ENCODE peak calls at places on chromosomes 5 and 9, in four cellular contexts. Q is Peyer's patch, P is MM.1S, U is heart right ventricle. J is an unnamed sample. For H3K4me1, the result is how much of the 10 kb centered on the place peaks cover.

GRCh38 chr9:122580360-122580759 is 2.8 kb downstream of the OR1L8 start:
- DNase-seq in U (no peak), P (no peak), Q (no peak), J (no peak)

GRCh38 chr5:89399553-89399952 is 516.6 kb upstream of the MEF2C start:
- DNase-seq in Q (no peak), P (no peak), U (no peak), J (no peak)

GRCh38 chr5:64273276-64273675 is 107.6 kb downstream of the RNF180 start:
- DNase-seq in U (no peak), Q (no peak), P (no peak), J (no peak)

GRCh38 chr9:129497064-129497836 is 123.7 kb downstream of the C9orf50 start:
- DNase-seq in Q (no peak), U (peak), P (no peak), J (no peak)

GRCh38 chr9:132537352-132537751 is 45.1 kb upstream of the BARHL1 start:
- DNase-seq in U (no peak), P (no peak), Q (no peak), J (no peak)

GRCh38 chr5:179370490-179371122 is 25.3 kb upstream of the ADAMTS2 start:
- DNase-seq in P (no peak), Q (no peak), U (no peak), J (no peak)

GRCh38 chr5:158943057-158943456 is 156.7 kb downstream of the EBF1 start:
- DNase-seq in U (peak), P (no peak), Q (no peak), J (no peak)

GRCh38 chr9:99349870-99350269 is 127.8 kb downstream of the SEC61B start:
- DNase-seq in P (no peak), Q (no peak), U (no peak), J (no peak)

GRCh38 chr9:130884542-130885421 is 11.8 kb downstream of the QRFP start:
- DNase-seq in Q (no peak), U (no peak), P (no peak), J (no peak)

GRCh38 chr9:96858018-96858573 is 3.8 kb upstream of the ZNF782 start:
- DNase-seq in P (no peak), U (no peak), Q (no peak), J (no peak)

GRCh38 chr5:65861830-65862241 is 64.5 kb upstream of the ERBIN start:
- DNase-seq in Q (no peak), U (no peak), P (no peak), J (no peak)

GRCh38 chr9:6907772-6908381 is 150.1 kb downstream of the KDM4C start:
- DNase-seq in P (no peak), Q (no peak), U (no peak), J (no peak)

GRCh38 chr9:85536076-85536475 is 205.7 kb downstream of the AGTPBP1 start:
- DNase-seq in U (peak), P (no peak), Q (no peak), J (no peak)

GRCh38 chr5:136155769-136156168 is 23.1 kb downstream of the SMAD5 start:
- DNase-seq in P (no peak), U (no peak), Q (no peak), J (no peak)

GRCh38 chr5:93886917-93887361 is 145.5 kb upstream of the POU5F2 start:
- DNase-seq in Q (no peak), P (peak), U (no peak), J (peak)

GRCh38 chr5:163498886-163499285 is 6.5 kb upstream of the MAT2B start:
- DNase-seq in P (no peak), U (no peak), Q (no peak), J (no peak)

GRCh38 chr9:77018058-77019009 is 1.1 kb upstream of the FOXB2 start:
- DNase-seq in U (no peak), P (no peak), Q (no peak), J (no peak)

GRCh38 chr5:171419663-171420428 is 399 bp downstream of the FGF18 start:
- DNase-seq in U (no peak), P (peak), Q (peak), J (peak)

GRCh38 chr5:24644757-24645156 is at the start of gene CDH10:
- DNase-seq in P (no peak), Q (no peak), U (no peak), J (no peak)
- H3K4me3 ChIP-seq in P (no peak), Q (no peak), U (peak), J (no peak)

GRCh38 chr9:71854811-71855210 is 56.2 kb downstream of the ABHD17B start:
- DNase-seq in P (no peak), U (no peak), Q (no peak), J (no peak)

GRCh38 chr9:71859939-71860338 is 51.1 kb downstream of the ABHD17B start:
- DNase-seq in Q (no peak), U (no peak), P (no peak), J (no peak)

GRCh38 chr9:71858102-71858798 is 52.7 kb downstream of the ABHD17B start:
- DNase-seq in P (no peak), U (no peak), Q (no peak), J (no peak)

GRCh38 chr9:71858812-71859211 is 52.2 kb downstream of the ABHD17B start:
- DNase-seq in U (no peak), P (peak), Q (no peak), J (no peak)

GRCh38 chr9:71857159-71857558 is 53.8 kb downstream of the ABHD17B start:
- DNase-seq in Q (no peak), P (peak), U (no peak), J (no peak)
- H3K27ac ChIP-seq in Q (no peak), P (no peak), U (no peak), J (no peak)

GRCh38 chr5:133052317-133053175 is 733 bp downstream of the HSPA4 start:
- DNase-seq in P (peak), Q (peak), U (peak), J (peak)
- H3K4me1 ChIP-seq in P (under half), Q (under half), U (half or more), J (under half)

DNA sequence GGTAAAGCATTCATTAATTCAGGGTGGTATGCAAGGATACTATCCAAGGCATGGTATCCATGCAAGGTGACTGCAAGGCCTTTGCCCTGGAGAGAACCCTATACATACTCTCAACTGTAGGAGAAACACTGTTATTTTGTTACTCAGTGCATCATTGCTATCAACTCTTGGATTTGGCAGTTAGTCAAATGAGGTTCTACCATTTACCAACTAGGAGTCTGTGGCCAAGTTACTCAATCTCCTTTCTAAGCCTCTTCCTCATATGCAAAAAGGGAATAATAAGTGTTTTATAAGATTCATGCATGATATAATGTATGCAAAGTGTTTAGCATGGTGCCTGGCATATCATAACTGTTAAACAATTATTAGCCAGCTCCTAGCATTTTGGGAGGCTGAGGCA is 4.0 kb downstream of the PCDHGC3 start:
- DNase-seq in Q (no peak), P (no peak), U (no peak), J (no peak)
- H3K4me3 ChIP-seq in Q (no peak), P (no peak), U (peak), J (no peak)

GRCh38 chr5:167999182-167999581 is 292.3 kb upstream of the WWC1 start:
- DNase-seq in P (no peak), Q (no peak), U (no peak), J (no peak)

GRCh38 chr5:168002116-168002515 is 289.3 kb upstream of the WWC1 start:
- DNase-seq in Q (no peak), P (no peak), U (no peak), J (no peak)

GRCh38 chr5:168001311-168001710 is 290.1 kb upstream of the WWC1 start:
- DNase-seq in P (no peak), U (no peak), Q (no peak), J (no peak)

GRCh38 chr5:167995844-167996400 is 295.5 kb upstream of the WWC1 start:
- DNase-seq in Q (no peak), P (no peak), U (no peak), J (no peak)

GRCh38 chr5:167998148-167998767 is 293.2 kb upstream of the WWC1 start:
- DNase-seq in U (peak), Q (no peak), P (no peak), J (no peak)
- H3K27ac ChIP-seq in U (peak), Q (no peak), P (no peak), J (no peak)

GRCh38 chr5:86596476-86596875 is 21.3 kb upstream of the COX7C start:
- DNase-seq in P (no peak), U (no peak), Q (peak), J (no peak)
- H3K4me1 ChIP-seq in P (under half), U (under half), Q (under half), J (under half)

GRCh38 chr9:27528278-27528885 is 1.2 kb downstream of the MOB3B start:
- DNase-seq in Q (peak), U (peak), P (no peak), J (no peak)
- H3K4me3 ChIP-seq in Q (peak), U (peak), P (peak), J (peak)

GRCh38 chr9:22512495-22512894 is 65.9 kb downstream of the DMRTA1 start:
- DNase-seq in U (no peak), P (peak), Q (no peak), J (no peak)
- H3K27ac ChIP-seq in U (no peak), P (peak), Q (no peak), J (no peak)

DNA sequence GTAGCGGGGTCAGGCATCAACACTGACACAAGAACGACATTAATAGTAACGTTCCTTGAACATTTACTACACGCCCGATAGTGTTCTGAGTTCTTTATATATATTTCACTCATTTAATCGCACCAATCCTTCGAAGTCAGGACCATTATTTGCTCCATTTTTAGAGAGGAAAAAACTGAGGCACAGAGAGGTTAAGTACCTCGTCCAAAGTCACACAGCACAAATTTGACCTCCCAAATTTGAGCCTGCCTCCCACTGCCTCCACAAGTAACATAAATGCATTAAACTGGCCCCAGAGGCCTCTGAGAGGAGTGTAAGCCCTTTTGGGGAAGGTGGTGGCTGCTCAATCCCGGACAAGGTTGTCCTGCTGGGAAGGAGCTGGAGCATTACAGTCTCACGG is 5.8 kb downstream of the RGS14 start:
- DNase-seq in P (no peak), U (no peak), Q (no peak), J (no peak)
- H3K4me1 ChIP-seq in P (under half), U (half or more), Q (half or more), J (half or more)

J was measured in CD4-positive, CD25-positive, alpha-beta regulatory T cell.